ENCODE peak calls at places on chromosomes 5 and 9, in ten cellular contexts. B is naive thymus-derived CD4-positive, alpha-beta T cell; J is stimulated activated naive B cell treated with anti-CD40 and anti-IgM and Interleukin-4, amounts not matched to agents 10 μg/mL and 1 μg/mL and 100 μg/mL, for 72 hours; R is NCI-H146; Z is dorsolateral prefrontal cortex; V is T-helper 17 cell; F is epithelial cell of proximal tubule; X is NCI-H1105; N is germinal center; G is COR-L47. M is an unnamed sample.

GRCh38 chr5:177096162-177097015 is 9.7 kb downstream of the FGFR4 start:
- DNase-seq in B (no peak), J (no peak), R (no peak), Z (no peak), V (no peak), F (no peak), X (no peak), N (no peak), G (no peak), M (no peak)

GRCh38 chr5:107869459-107870115 is 198.8 kb upstream of the EFNA5 start:
- DNase-seq in B (no peak), J (no peak), R (peak), Z (no peak), V (no peak), F (peak), X (no peak), N (no peak), G (no peak), M (no peak)

GRCh38 chr5:106699198-106699597 is 971.5 kb downstream of the EFNA5 start:
- DNase-seq in B (no peak), J (no peak), R (no peak), Z (no peak), V (no peak), F (no peak), X (no peak), N (no peak), G (no peak), M (no peak)

GRCh38 chr9:3824062-3824461 is 298.3 kb upstream of the RFX3 start:
- DNase-seq in B (no peak), J (no peak), R (no peak), Z (no peak), V (no peak), F (no peak), X (no peak), N (no peak), G (no peak), M (no peak)

GRCh38 chr9:135087489-135087791 is at the start of gene OLFM1:
- DNase-seq in B (no peak), J (peak), R (peak), Z (peak), V (no peak), F (no peak), X (peak), N (peak), G (peak), M (no peak)

GRCh38 chr5:112931473-112931872 is 9.4 kb upstream of the REEP5 start:
- DNase-seq in B (no peak), J (no peak), R (no peak), Z (no peak), V (no peak), F (no peak), X (no peak), N (no peak), G (no peak), M (no peak)

GRCh38 chr5:107893642-107894041 is 222.9 kb upstream of the EFNA5 start:
- DNase-seq in B (no peak), J (no peak), R (no peak), Z (no peak), V (no peak), F (peak), X (no peak), N (no peak), G (no peak), M (no peak)

GRCh38 chr5:116301110-116301509 is 216.3 kb downstream of the COMMD10 start:
- DNase-seq in B (no peak), J (no peak), R (no peak), Z (no peak), V (no peak), F (no peak), X (no peak), N (no peak), G (no peak), M (no peak)

GRCh38 chr9:14618851-14619250 is 74.4 kb downstream of the ZDHHC21 start:
- DNase-seq in B (no peak), J (no peak), R (no peak), Z (no peak), V (no peak), F (no peak), X (no peak), N (no peak), G (no peak), M (no peak)

GRCh38 chr9:88751781-88752180 is 216.8 kb downstream of the NXNL2 start:
- DNase-seq in B (no peak), J (no peak), R (no peak), Z (no peak), V (no peak), F (no peak), X (no peak), N (no peak), G (no peak), M (no peak)

GRCh38 chr5:146758898-146759297 is 119.7 kb downstream of the PPP2R2B start:
- DNase-seq in B (no peak), J (no peak), R (no peak), Z (no peak), V (no peak), F (no peak), X (no peak), N (no peak), G (no peak), M (no peak)

GRCh38 chr9:86866739-86867138 is 80.6 kb downstream of the GAS1 start:
- DNase-seq in B (no peak), J (no peak), R (no peak), Z (no peak), V (no peak), F (no peak), X (no peak), N (no peak), G (no peak), M (no peak)

GRCh38 chr5:79713727-79714126 is 24.1 kb downstream of the CMYA5 start:
- DNase-seq in B (no peak), J (no peak), R (no peak), Z (no peak), V (no peak), F (no peak), X (no peak), N (no peak), G (no peak), M (no peak)

GRCh38 chr5:137735531-137736284 is at the start of gene KLHL3:
- DNase-seq in B (peak), J (peak), R (peak), Z (peak), V (no peak), F (no peak), X (peak), N (peak), G (peak), M (peak)

GRCh38 chr5:200985-201384 is 9.7 kb downstream of the LRRC14B start:
- DNase-seq in B (no peak), J (no peak), R (no peak), Z (no peak), V (no peak), F (no peak), X (no peak), N (no peak), G (no peak), M (no peak)

GRCh38 chr5:176553260-176554085 is 4.3 kb downstream of the CDHR2 start:
- DNase-seq in B (no peak), J (no peak), R (peak), Z (no peak), V (no peak), F (no peak), X (no peak), N (no peak), G (peak), M (no peak)

GRCh38 chr9:75181748-75182147 is 93.4 kb downstream of the OSTF1 start:
- DNase-seq in B (no peak), J (no peak), R (no peak), Z (no peak), V (no peak), F (no peak), X (no peak), N (no peak), G (no peak), M (no peak)

GRCh38 chr9:2466703-2467102 is 154.9 kb upstream of the VLDLR start:
- DNase-seq in B (no peak), J (no peak), R (no peak), Z (no peak), V (no peak), F (no peak), X (no peak), N (no peak), G (no peak), M (no peak)

GRCh38 chr9:88218721-88219120 is 80.4 kb upstream of the SPATA31C2 start:
- DNase-seq in B (no peak), J (no peak), R (no peak), Z (no peak), V (no peak), F (no peak), X (no peak), N (no peak), G (no peak), M (no peak)

GRCh38 chr9:122394265-122395242 is 23.7 kb downstream of the PTGS1 start:
- DNase-seq in B (no peak), J (no peak), R (no peak), Z (no peak), V (no peak), F (no peak), X (no peak), N (no peak), G (no peak), M (no peak)

GRCh38 chr5:135208555-135209494 is 174.8 kb upstream of the PITX1 start:
- DNase-seq in B (no peak), J (no peak), R (peak), Z (no peak), V (no peak), F (no peak), X (no peak), N (no peak), G (no peak), M (no peak)

GRCh38 chr5:79727722-79728355 is 38.2 kb downstream of the CMYA5 start:
- DNase-seq in B (no peak), J (no peak), R (no peak), Z (no peak), V (no peak), F (no peak), X (no peak), N (no peak), G (no peak), M (no peak)

GRCh38 chr5:53749611-53750010 is 189.2 kb downstream of the NDUFS4 start:
- DNase-seq in B (no peak), J (no peak), R (no peak), Z (no peak), V (no peak), F (no peak), X (no peak), N (no peak), G (no peak), M (no peak)

GRCh38 chr9:127549218-127549617 is 62.9 kb upstream of the STXBP1 start:
- DNase-seq in B (no peak), J (no peak), R (no peak), Z (no peak), V (no peak), F (no peak), X (no peak), N (no peak), G (no peak), M (no peak)

GRCh38 chr5:1728846-1729245 is 70.8 kb downstream of the MRPL36 start:
- DNase-seq in B (no peak), J (no peak), R (no peak), Z (no peak), V (no peak), F (no peak), X (no peak), N (no peak), G (no peak), M (no peak)

GRCh38 chr9:135501261-135502167 is 1.0 kb downstream of the MRPS2 start:
- DNase-seq in B (no peak), J (no peak), R (no peak), Z (no peak), V (no peak), F (no peak), X (no peak), N (peak), G (peak), M (no peak)

GRCh38 chr9:34125681-34126206 is 754 bp downstream of the DCAF12 start:
- DNase-seq in B (no peak), J (no peak), R (peak), Z (no peak), V (no peak), F (no peak), X (no peak), N (peak), G (no peak), M (no peak)